ENCODE peak calls at places on chromosome 18, in seven cellular contexts. J is CD4-positive, alpha-beta memory T cell; H is ovary; E is H9; O is fibroblast of lung; S is GM23338; C is A673. T is an unnamed sample.
A peak's percentile ranks its signal among the peaks of the same experiment; 100 is the strongest.

GRCh38 chr18:46721331-46721730 is 35.5 kb downstream of the ST8SIA5 start:
- DNase-seq in E (no peak), H (no peak), O (no peak), C (no peak), J (no peak), S (no peak), T (no peak)

GRCh38 chr18:48161201-48161910 is 230.9 kb upstream of the SMAD2 start:
- DNase-seq in E (peak; percentile 82), S (peak; percentile 82), J (peak; percentile 61), H (peak; percentile 95), O (peak; percentile 81), C (peak; percentile 60), T (peak; percentile 15)

GRCh38 chr18:76487076-76487475 is 8.0 kb downstream of the ZNF516 start:
- DNase-seq in H (no peak), S (no peak), E (no peak), O (peak; percentile 64), C (no peak), J (no peak), T (no peak)

GRCh38 chr18:50473896-50474295 is 86.0 kb upstream of the MAPK4 start:
- DNase-seq in H (no peak), O (no peak), J (no peak), S (no peak), C (no peak), E (no peak), T (no peak)

GRCh38 chr18:23540867-23541266 is 37.6 kb downstream of the RMC1 start:
- DNase-seq in S (no peak), H (no peak), J (peak; percentile 32), O (no peak), C (no peak), E (no peak), T (no peak)

GRCh38 chr18:2529154-2529553 is 42.2 kb downstream of the METTL4 start:
- DNase-seq in C (peak; percentile 81), J (no peak), O (no peak), S (peak; percentile 45), E (peak; percentile 32), H (no peak), T (no peak)

GRCh38 chr18:79963658-79964329 is 649 bp upstream of the HSBP1L1 start:
- DNase-seq in O (no peak), H (peak; percentile 38), E (no peak), J (no peak), C (no peak), S (no peak), T (no peak)

GRCh38 chr18:59402432-59403090 is 43.5 kb upstream of the LMAN1 start:
- DNase-seq in E (peak; percentile 96), S (peak; percentile 97), H (peak; percentile 72), O (peak; percentile 69), C (peak; percentile 96), J (peak; percentile 62), T (peak; percentile 63)

GRCh38 chr18:21163647-21164625 is 52.3 kb upstream of the ROCK1 start:
- DNase-seq in C (peak; percentile 12), H (no peak), S (no peak), J (no peak), E (no peak), O (peak; percentile 96), T (no peak)

GRCh38 chr18:3585656-3586509 is 135.9 kb downstream of the TGIF1 start:
- DNase-seq in O (peak; percentile 82), E (peak; percentile 89), H (peak; percentile 70), J (peak; percentile 62), S (peak; percentile 95), C (peak; percentile 91), T (peak; percentile 43)

GRCh38 chr18:44569391-44570055 is 111.2 kb upstream of the SETBP1 start:
- DNase-seq in O (no peak), S (peak; percentile 44), C (no peak), J (no peak), E (no peak), H (no peak), T (no peak)

GRCh38 chr18:13614318-13614643 is 112.1 kb downstream of the FAM210A start:
- DNase-seq in S (no peak), O (no peak), J (no peak), E (no peak), C (no peak), H (no peak), T (no peak)

GRCh38 chr18:13616041-13616440 is 110.3 kb downstream of the FAM210A start:
- DNase-seq in O (no peak), E (no peak), H (no peak), S (no peak), J (no peak), C (no peak), T (no peak)

GRCh38 chr18:13614701-13615288 is 111.6 kb downstream of the FAM210A start:
- DNase-seq in S (no peak), O (no peak), J (no peak), C (peak; percentile 74), E (no peak), H (no peak), T (no peak)

GRCh38 chr18:13616525-13617035 is 109.8 kb downstream of the FAM210A start:
- DNase-seq in S (no peak), J (no peak), O (no peak), C (no peak), H (no peak), E (no peak), T (no peak)

DNA sequence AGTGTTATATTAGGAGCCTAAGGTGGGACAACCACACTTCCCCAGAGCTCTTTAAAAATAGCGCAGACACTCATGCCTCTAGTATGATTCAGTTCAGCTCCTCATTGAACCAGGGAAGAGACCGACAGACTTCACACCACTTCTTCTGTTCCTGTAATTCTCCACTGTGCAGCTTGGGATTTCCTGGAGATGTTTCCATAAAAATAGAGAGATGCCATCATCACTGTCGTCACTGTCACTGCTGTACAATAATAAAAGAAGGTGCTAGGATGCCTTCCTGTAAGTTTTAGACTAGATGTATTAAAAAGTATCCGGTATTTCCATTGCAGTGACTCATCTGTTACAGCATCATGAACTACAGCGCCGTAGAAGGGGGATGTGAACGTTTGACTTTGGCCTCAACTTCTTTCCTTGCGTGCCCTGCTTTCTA is 110.9 kb downstream of the FAM210A start:
- DNase-seq in E (no peak), H (no peak), C (peak; percentile 4), O (no peak), J (no peak), S (no peak), T (peak; percentile 67)
- H3K27me3 ChIP-seq in E (no peaks in the 10 kb centered on the region), H (no peaks in the 10 kb centered on the region), C (peaks cover 24% of the 10 kb centered on the region), O (peaks cover 9% of the 10 kb centered on the region), J (no peaks in the 10 kb centered on the region), S (no peaks in the 10 kb centered on the region), T (no peaks in the 10 kb centered on the region)

GRCh38 chr18:7535436-7536190 is 31.5 kb upstream of the PTPRM start:
- DNase-seq in E (no peak), J (no peak), O (no peak), S (no peak), H (no peak), C (no peak), T (no peak)

GRCh38 chr18:7537145-7537544 is 30.0 kb upstream of the PTPRM start:
- DNase-seq in O (no peak), H (no peak), J (no peak), S (no peak), C (no peak), E (no peak), T (no peak)

GRCh38 chr18:7532942-7533341 is 34.2 kb upstream of the PTPRM start:
- DNase-seq in O (no peak), J (no peak), E (no peak), H (no peak), S (no peak), C (no peak), T (no peak)
- H3K4me1 ChIP-seq in O (no peaks in the 10 kb centered on the region), J (no peaks in the 10 kb centered on the region), E (no peaks in the 10 kb centered on the region), H (no peaks in the 10 kb centered on the region), S (no peaks in the 10 kb centered on the region), C (no peaks in the 10 kb centered on the region), T (no peaks in the 10 kb centered on the region)

GRCh38 chr18:37536646-37537045 is 29.0 kb downstream of the CELF4 start:
- DNase-seq in E (no peak), H (no peak), C (no peak), J (no peak), O (no peak), S (no peak), T (no peak)
- H3K27me3 ChIP-seq in E (no peaks in the 10 kb centered on the region), H (no peaks in the 10 kb centered on the region), C (peaks cover 100% of the 10 kb centered on the region), J (no peaks in the 10 kb centered on the region), O (no peaks in the 10 kb centered on the region), S (no peaks in the 10 kb centered on the region), T (no peaks in the 10 kb centered on the region)

GRCh38 chr18:26978812-26979341 is 113.4 kb upstream of the AQP4 start:
- DNase-seq in O (no peak), C (no peak), S (no peak), H (no peak), E (no peak), J (no peak), T (no peak)

GRCh38 chr18:26976206-26976605 is 110.7 kb upstream of the AQP4 start:
- DNase-seq in E (no peak), J (no peak), S (no peak), H (no peak), O (no peak), C (no peak), T (no peak)

GRCh38 chr18:26981373-26982082 is 116.0 kb upstream of the AQP4 start:
- DNase-seq in S (no peak), J (no peak), H (no peak), O (no peak), C (no peak), E (no peak), T (no peak)

DNA sequence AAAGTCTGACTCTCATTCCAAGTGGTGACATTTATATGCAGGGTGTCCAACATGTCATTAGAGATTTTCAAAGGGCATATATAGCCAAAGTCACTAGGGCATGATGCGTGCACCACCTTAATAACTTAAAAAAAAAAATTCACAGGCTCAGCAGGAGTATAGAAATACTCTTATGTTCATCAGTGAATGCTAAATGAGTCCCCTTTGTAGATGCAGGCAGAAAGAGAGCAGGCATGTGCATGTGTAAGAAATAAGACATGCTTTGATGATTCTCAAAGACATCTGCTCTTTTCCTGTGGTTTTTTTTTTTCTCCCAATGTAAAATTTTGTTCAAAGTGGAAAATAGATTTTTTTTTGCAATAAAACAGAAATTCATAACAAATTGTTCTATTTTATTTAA is 112.3 kb upstream of the AQP4 start:
- DNase-seq in J (no peak), C (no peak), O (no peak), S (no peak), E (no peak), H (no peak), T (no peak)
- H3K4me1 ChIP-seq in J (no peaks in the 10 kb centered on the region), C (no peaks in the 10 kb centered on the region), O (no peaks in the 10 kb centered on the region), S (no peaks in the 10 kb centered on the region), E (peaks cover 3% of the 10 kb centered on the region), H (peaks cover 2% of the 10 kb centered on the region), T (no peaks in the 10 kb centered on the region)

GRCh38 chr18:26656944-26657536 is 108.7 kb upstream of the KCTD1 start:
- DNase-seq in H (peak; percentile 88), J (no peak), S (peak; percentile 79), E (peak; percentile 55), O (peak; percentile 61), C (peak; percentile 33), T (no peak)
- H3K27me3 ChIP-seq in H (no peaks in the 10 kb centered on the region), J (peaks cover 17% of the 10 kb centered on the region), S (peaks cover 49% of the 10 kb centered on the region), E (peaks cover 7% of the 10 kb centered on the region), O (peaks cover 22% of the 10 kb centered on the region), C (peaks cover 83% of the 10 kb centered on the region), T (peaks cover 32% of the 10 kb centered on the region)